ENCODE peak calls at places on chromosomes 7 and 10, in six cellular contexts. T is sigmoid colon; E is uterus; G is stimulated activated CD4-positive, alpha-beta T cell treated with anti-CD3 and anti-CD28 coated beads, Interleukin-1b, Interleukin-23, amount 100 ng/mL, for 24 hours; S is activated CD4-positive, alpha-beta T cell treated with anti-CD3 and anti-CD28 coated beads, Interleukin-2, amount 50 U/mL, for 4 hours; M is glutamatergic neuron. Y is an unnamed sample.

GRCh38 chr10:58511765-58512469 is 755 bp upstream of the BICC1 start:
- DNase-seq in T (no peak), S (no peak), E (peak; percentile 39), M (peak; percentile 19), G (no peak), Y (peak; percentile 3)

GRCh38 chr7:93851536-93851935 is 39.0 kb downstream of the TFPI2 start:
- DNase-seq in G (no peak), M (no peak), T (no peak), E (no peak), S (no peak), Y (no peak)

GRCh38 chr10:103396789-103397087 is 312 bp downstream of the PDCD11 start:
- DNase-seq in E (no peak), S (no peak), T (no peak), G (no peak), M (no peak), Y (no peak)

GRCh38 chr7:149422914-149423285 is 38.0 kb downstream of the ZNF777 start:
- DNase-seq in G (peak; percentile 15), S (no peak), T (no peak), E (no peak), M (no peak), Y (peak; percentile 18)

GRCh38 chr10:25811141-25811685 is 122.8 kb upstream of the MYO3A start:
- DNase-seq in G (no peak), E (no peak), S (no peak), M (no peak), T (no peak), Y (no peak)

GRCh38 chr10:101933976-101934375 is 90.4 kb upstream of the KCNIP2 start:
- DNase-seq in G (no peak), S (no peak), E (no peak), M (no peak), T (no peak), Y (no peak)

GRCh38 chr7:6691609-6692106 is 15.1 kb downstream of the ZNF12 start:
- DNase-seq in G (no peak), M (no peak), S (no peak), T (no peak), E (no peak), Y (no peak)

GRCh38 chr7:91288208-91288824 is 24.1 kb downstream of the FZD1 start:
- DNase-seq in M (peak; percentile 62), G (no peak), T (no peak), S (no peak), E (no peak), Y (peak; percentile 70)

GRCh38 chr10:67506757-67507091 is 189.3 kb downstream of the CTNNA3 start:
- DNase-seq in S (no peak), T (no peak), E (no peak), M (no peak), G (no peak), Y (no peak)

GRCh38 chr10:75433216-75433615 is 1.8 kb downstream of the LRMDA start:
- DNase-seq in T (no peak), M (no peak), E (no peak), S (no peak), G (no peak), Y (no peak)

GRCh38 chr10:77643795-77644468 is 6.3 kb upstream of the KCNMA1 start:
- DNase-seq in T (no peak), E (no peak), G (peak; percentile 10), S (no peak), M (peak; percentile 40), Y (peak; percentile 38)

GRCh38 chr7:101058355-101058754 is 26.9 kb upstream of the TRIM56 start:
- DNase-seq in S (peak; percentile 17), E (peak; percentile 33), M (no peak), T (no peak), G (peak; percentile 10), Y (peak; percentile 78)

GRCh38 chr10:37865957-37866671 is 8.7 kb upstream of the ZNF248 start:
- DNase-seq in S (no peak), T (no peak), E (no peak), M (no peak), G (no peak), Y (no peak)

GRCh38 chr10:34150103-34150502 is 665.0 kb downstream of the PARD3 start:
- DNase-seq in M (no peak), G (no peak), S (no peak), E (no peak), T (no peak), Y (no peak)

GRCh38 chr7:40133561-40134427 is 628 bp downstream of the MPLKIP start:
- DNase-seq in M (peak; percentile 64), S (no peak), T (no peak), G (no peak), E (no peak), Y (peak; percentile 45)

GRCh38 chr7:118368958-118369357 is 144.5 kb downstream of the ANKRD7 start:
- DNase-seq in E (no peak), M (no peak), T (no peak), G (no peak), S (no peak), Y (no peak)

GRCh38 chr10:3786295-3786981 is 1.4 kb upstream of the KLF6 start:
- DNase-seq in G (no peak), E (no peak), M (peak; percentile 62), T (peak; percentile 74), S (no peak), Y (no peak)

GRCh38 chr7:137325927-137326326 is 17.6 kb downstream of the PTN start:
- DNase-seq in T (no peak), S (no peak), M (no peak), G (no peak), E (no peak), Y (no peak)

GRCh38 chr10:69878951-69879350 is 77.2 kb downstream of the COL13A1 start:
- DNase-seq in M (no peak), S (no peak), G (no peak), T (no peak), E (no peak), Y (no peak)

GRCh38 chr7:73828107-73828803 is 2.5 kb upstream of the CLDN4 start:
- DNase-seq in G (no peak), E (no peak), M (no peak), T (no peak), S (no peak), Y (no peak)

GRCh38 chr7:36116347-36117200 is 36.5 kb upstream of the EEPD1 start:
- DNase-seq in S (no peak), E (no peak), G (no peak), M (no peak), T (no peak), Y (no peak)

GRCh38 chr7:87570178-87570577 is 30.5 kb downstream of the ABCB1 start:
- DNase-seq in G (no peak), M (no peak), S (no peak), T (no peak), E (no peak), Y (no peak)

GRCh38 chr7:29490094-29490607 is 73.5 kb upstream of the PRR15 start:
- DNase-seq in T (no peak), G (no peak), M (no peak), E (no peak), S (no peak), Y (no peak)

GRCh38 chr7:114865564-114865963 is 56.3 kb upstream of the MDFIC start:
- DNase-seq in M (peak; percentile 46), T (no peak), G (peak; percentile 48), S (peak; percentile 54), E (peak; percentile 30), Y (peak; percentile 59)

GRCh38 chr10:35336921-35337741 is 822 bp downstream of the CCNY start:
- DNase-seq in E (peak; percentile 36), S (peak; percentile 17), T (peak; percentile 80), G (peak; percentile 22), M (peak; percentile 62), Y (peak; percentile 45)

GRCh38 chr10:129637841-129638240 is 170.8 kb downstream of the MGMT start:
- DNase-seq in E (no peak), T (no peak), S (no peak), M (no peak), G (no peak), Y (no peak)

GRCh38 chr10:11397980-11398580 is 213.4 kb downstream of the USP6NL start:
- DNase-seq in S (no peak), E (no peak), M (no peak), G (no peak), T (peak; percentile 78), Y (no peak)

GRCh38 chr7:150976529-150977381 is 1.4 kb downstream of the KCNH2 start:
- DNase-seq in E (no peak), T (no peak), S (no peak), M (no peak), G (no peak), Y (no peak)

GRCh38 chr7:116497708-116498107 is 1.8 kb upstream of the CAV2 start:
- DNase-seq in G (no peak), M (no peak), S (no peak), T (no peak), E (no peak), Y (no peak)

GRCh38 chr10:24822557-24822956 is 98.9 kb upstream of the ARHGAP21 start:
- DNase-seq in S (no peak), G (peak; percentile 8), M (no peak), T (no peak), E (no peak), Y (no peak)

GRCh38 chr7:148242271-148242801 is 348.2 kb upstream of the C7orf33 start:
- DNase-seq in S (no peak), T (no peak), G (no peak), M (no peak), E (no peak), Y (peak; percentile 19)

GRCh38 chr10:17195083-17195482 is 6.4 kb downstream of the TRDMT1 start:
- DNase-seq in M (no peak), E (no peak), G (no peak), S (no peak), T (no peak), Y (no peak)

GRCh38 chr10:74738985-74739567 is 87.3 kb upstream of the KAT6B start:
- DNase-seq in E (no peak), G (no peak), T (no peak), M (no peak), S (no peak), Y (peak; percentile 8)

GRCh38 chr7:103106336-103107070 is 31.6 kb downstream of the ARMC10 start:
- DNase-seq in M (peak; percentile 45), S (no peak), E (no peak), G (no peak), T (no peak), Y (peak; percentile 9)

Y was measured in endothelial cell.